ENCODE peak calls at places on chromosomes 3 and 15, in four cellular contexts. K is H9, H is AG04450, M is kidney. V is an unnamed sample.
A peak's percentile ranks its signal among the peaks of the same experiment; 100 is the strongest.

GRCh38 chr3:133659806-133660205 is 1.9 kb downstream of the TOPBP1 start:
- DNase-seq in K (no peak), H (no peak), M (no peak), V (no peak)

GRCh38 chr3:158771018-158771350 is 30.9 kb upstream of the MFSD1 start:
- DNase-seq in K (no peak), H (no peak), M (no peak), V (no peak)

GRCh38 chr3:25910997-25911396 is 121.1 kb downstream of the OXSM start:
- DNase-seq in K (peak; percentile 56), H (no peak), M (no peak), V (no peak)

GRCh38 chr15:48811325-48811938 is 563 bp upstream of the CEP152 start:
- DNase-seq in K (no peak), H (no peak), M (no peak), V (no peak)

GRCh38 chr15:97652041-97652440 is 308.5 kb upstream of the ARRDC4 start:
- DNase-seq in K (no peak), H (no peak), M (no peak), V (no peak)

GRCh38 chr15:34665498-34666116 is 82.2 kb upstream of the GOLGA8B start:
- DNase-seq in K (no peak), H (no peak), M (no peak), V (no peak)

GRCh38 chr3:11134794-11135193 is 19.5 kb upstream of the HRH1 start:
- DNase-seq in K (no peak), H (no peak), M (no peak), V (no peak)

GRCh38 chr3:26369133-26369532 is 253.4 kb upstream of the LRRC3B start:
- DNase-seq in K (peak; percentile 73), H (no peak), M (no peak), V (no peak)

GRCh38 chr3:195286115-195286872 is 15.3 kb upstream of the XXYLT1 start:
- DNase-seq in K (no peak), H (peak; percentile 62), M (no peak), V (peak; percentile 23)

GRCh38 chr15:74573987-74574386 is 33.0 kb downstream of the ARID3B start:
- DNase-seq in K (no peak), H (no peak), M (no peak), V (no peak)

GRCh38 chr3:190260301-190260700 is 61.9 kb downstream of the CLDN1 start:
- DNase-seq in K (no peak), H (no peak), M (no peak), V (no peak)

GRCh38 chr3:190261740-190262139 is 60.5 kb downstream of the CLDN1 start:
- DNase-seq in K (no peak), H (no peak), M (no peak), V (no peak)

GRCh38 chr3:190261015-190261414 is 61.2 kb downstream of the CLDN1 start:
- DNase-seq in K (no peak), H (no peak), M (no peak), V (no peak)

DNA sequence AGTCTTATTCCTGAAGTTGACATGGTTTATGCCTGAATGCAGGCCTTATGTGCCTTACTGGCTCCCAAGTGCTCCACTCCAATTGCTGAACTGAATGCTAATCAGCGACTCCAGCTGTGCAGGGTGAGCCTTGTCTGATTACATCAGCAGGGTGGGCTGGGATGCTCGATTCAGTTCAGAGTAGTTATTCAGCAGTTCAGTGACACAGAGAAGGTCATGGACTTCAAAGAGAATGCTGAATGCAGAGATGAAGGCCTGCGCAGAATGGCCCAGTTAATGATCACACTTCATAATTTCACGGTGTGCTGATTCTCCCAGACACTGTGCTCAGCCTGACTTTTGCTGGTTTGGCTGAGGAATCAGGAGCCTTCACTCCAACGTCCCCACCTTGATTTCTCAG is 63.6 kb downstream of the CLDN1 start:
- DNase-seq in K (no peak), H (no peak), M (no peak), V (no peak)
- H3K27ac ChIP-seq in K (no peak overlapping the region), H (no peak overlapping the region), M (no peak overlapping the region), V (no peak overlapping the region)

GRCh38 chr15:37219211-37219701 is 118.9 kb upstream of the MEIS2 start:
- DNase-seq in K (no peak), H (no peak), M (no peak), V (no peak)
- TF ChIP-seq CTCF in K (no peak), H (no peak), M (no peak), V (no peak)

GRCh38 chr3:190306026-190306425 is 16.2 kb downstream of the CLDN1 start:
- DNase-seq in K (no peak), H (no peak), M (no peak), V (no peak)
- H3K27ac ChIP-seq in K (no peak overlapping the region), H (no peak overlapping the region), M (no peak overlapping the region), V (no peak overlapping the region)

DNA sequence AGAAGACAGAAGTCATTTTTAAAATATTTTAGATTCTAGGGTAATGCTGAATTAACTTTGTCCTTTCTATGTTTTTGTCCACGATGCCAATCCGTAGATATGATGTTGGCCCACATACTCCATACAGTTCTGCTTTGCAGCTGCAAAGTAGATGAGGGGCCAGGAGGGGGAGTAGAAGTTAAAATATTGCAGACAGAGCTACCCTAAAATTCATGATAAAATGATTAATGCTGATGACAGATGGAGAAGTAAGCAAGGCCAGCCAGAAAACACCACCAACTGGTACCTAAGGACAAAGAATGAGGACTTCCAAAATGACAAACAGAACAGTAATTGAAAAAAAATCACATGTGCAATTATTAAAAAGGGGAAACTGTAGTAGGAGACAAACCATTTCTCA is 756.6 kb upstream of the ARPP21 start:
- DNase-seq in K (no peak), H (no peak), M (no peak), V (no peak)
- TF ChIP-seq CTCF in K (peak; percentile 50), H (no peak), M (no peak), V (no peak)

V was measured in RWPE1.